ENCODE peak calls at places on chromosomes 5 and 9, in nine cellular contexts. J is IMR-90, H is Karpas-422, I is neuronal stem cell, N is hepatocyte, Z is neural progenitor cell, X is fibroblast of lung, L is astrocyte, E is mammary epithelial cell. B is an unnamed sample.

GRCh38 chr5:1542011-1542410 is 18.3 kb upstream of the LPCAT1 start:
- DNase-seq in J (no peak), H (no peak), I (no peak), N (no peak), Z (no peak), X (peak; percentile 3), L (no peak), E (no peak), B (no peak)

GRCh38 chr9:108278341-108278740 is 577.4 kb downstream of the ACTL7B start:
- DNase-seq in J (no peak), H (no peak), I (no peak), N (no peak), Z (no peak), X (no peak), L (no peak), E (no peak), B (peak; percentile 9)

GRCh38 chr5:94524841-94525697 is 93.3 kb downstream of the KIAA0825 start:
- DNase-seq in J (peak; percentile 30), H (peak; percentile 75), I (no peak), N (peak; percentile 39), Z (peak; percentile 60), X (peak; percentile 43), L (peak; percentile 34), E (peak; percentile 21), B (peak; percentile 53)

GRCh38 chr5:180558232-180558631 is 33.1 kb downstream of the SCGB3A1 start:
- DNase-seq in J (no peak), H (no peak), I (no peak), N (no peak), Z (no peak), X (no peak), L (no peak), E (no peak), B (no peak)

GRCh38 chr9:114906922-114907571 is 23.3 kb downstream of the TNFSF8 start:
- DNase-seq in J (peak; percentile 61), H (peak; percentile 87), I (peak; percentile 51), N (peak; percentile 72), Z (peak; percentile 74), X (peak; percentile 39), L (peak; percentile 19), E (peak; percentile 48), B (peak; percentile 58)

GRCh38 chr5:9358961-9359686 is 186.8 kb downstream of the SEMA5A start:
- DNase-seq in J (peak; percentile 88), H (no peak), I (no peak), N (no peak), Z (no peak), X (peak; percentile 94), L (peak; percentile 93), E (peak; percentile 48), B (peak; percentile 71)

GRCh38 chr5:35904443-35905132 is 33.8 kb downstream of the CAPSL start:
- DNase-seq in J (no peak), H (no peak), I (no peak), N (no peak), Z (no peak), X (no peak), L (no peak), E (no peak), B (no peak)

GRCh38 chr5:158058208-158058607 is 199.3 kb upstream of the CLINT1 start:
- DNase-seq in J (no peak), H (no peak), I (no peak), N (no peak), Z (no peak), X (no peak), L (no peak), E (peak; percentile 53), B (peak; percentile 75)

GRCh38 chr5:133236541-133236951 is 184.7 kb downstream of the HSPA4 start:
- DNase-seq in J (no peak), H (no peak), I (no peak), N (no peak), Z (no peak), X (no peak), L (no peak), E (no peak), B (no peak)

GRCh38 chr9:130518943-130519772 is 60.2 kb upstream of the FUBP3 start:
- DNase-seq in J (no peak), H (no peak), I (no peak), N (no peak), Z (no peak), X (no peak), L (no peak), E (no peak), B (no peak)

GRCh38 chr5:151619812-151620462 is 28.8 kb upstream of the FAT2 start:
- DNase-seq in J (no peak), H (no peak), I (peak; percentile 48), N (no peak), Z (peak; percentile 82), X (no peak), L (no peak), E (peak; percentile 98), B (peak; percentile 68)

GRCh38 chr9:93949694-93950449 is 5.3 kb downstream of the BARX1 start:
- DNase-seq in J (no peak), H (no peak), I (no peak), N (no peak), Z (peak; percentile 43), X (no peak), L (no peak), E (peak; percentile 43), B (peak; percentile 34)

GRCh38 chr9:68454579-68455334 is 85.9 kb downstream of the TMEM252 start:
- DNase-seq in J (no peak), H (no peak), I (no peak), N (no peak), Z (no peak), X (no peak), L (no peak), E (no peak), B (no peak)

GRCh38 chr5:34957857-34958690 is 28.7 kb downstream of the DNAJC21 start:
- DNase-seq in J (peak; percentile 36), H (peak; percentile 63), I (peak; percentile 2), N (peak; percentile 54), Z (peak; percentile 46), X (peak; percentile 11), L (no peak), E (no peak), B (peak; percentile 56)

GRCh38 chr5:83444445-83444844 is 27.1 kb upstream of the VCAN start:
- DNase-seq in J (no peak), H (no peak), I (no peak), N (no peak), Z (no peak), X (no peak), L (no peak), E (no peak), B (no peak)

GRCh38 chr5:172688735-172689572 is 47.9 kb downstream of the NEURL1B start:
- DNase-seq in J (peak; percentile 11), H (no peak), I (no peak), N (peak; percentile 54), Z (no peak), X (no peak), L (no peak), E (peak; percentile 9), B (peak; percentile 63)

GRCh38 chr5:149282027-149282965 is 10.6 kb downstream of the AFAP1L1 start:
- DNase-seq in J (no peak), H (no peak), I (no peak), N (no peak), Z (no peak), X (no peak), L (no peak), E (no peak), B (no peak)
- H3K27ac ChIP-seq in J (no peak overlapping the region), H (no peak overlapping the region), I (no peak overlapping the region), N (no peak overlapping the region), Z (no peak overlapping the region), X (no peak overlapping the region), L (no peak overlapping the region), E (no peak overlapping the region), B (no peak overlapping the region)

GRCh38 chr5:168681556-168682183 is 102.5 kb upstream of the PANK3 start:
- DNase-seq in J (peak; percentile 57), H (no peak), I (no peak), N (peak; percentile 60), Z (peak; percentile 9), X (peak; percentile 66), L (peak; percentile 54), E (peak; percentile 27), B (no peak)
- H2AFZ ChIP-seq in J (peak overlapping the region; percentile 12), H (no peak overlapping the region), I (no peak overlapping the region), N (no peak overlapping the region), Z (no peak overlapping the region), X (no peak overlapping the region), L (peak overlapping the region; percentile 34), E (no peak overlapping the region), B (no peak overlapping the region)

GRCh38 chr5:140041492-140042421 is 1.3 kb downstream of the NRG2 start:
- DNase-seq in J (peak; percentile 12), H (no peak), I (no peak), N (peak; percentile 15), Z (peak; percentile 64), X (peak; percentile 40), L (peak; percentile 16), E (peak; percentile 66), B (peak; percentile 87)

GRCh38 chr5:140041099-140041491 is 2.0 kb downstream of the NRG2 start:
- DNase-seq in J (no peak), H (no peak), I (no peak), N (no peak), Z (no peak), X (no peak), L (no peak), E (no peak), B (peak; percentile 15)

GRCh38 chr5:140038373-140038957 is 4.6 kb downstream of the NRG2 start:
- DNase-seq in J (peak; percentile 50), H (no peak), I (peak; percentile 73), N (no peak), Z (peak; percentile 83), X (peak; percentile 18), L (no peak), E (peak; percentile 20), B (no peak)

GRCh38 chr5:140039561-140039960 is 3.5 kb downstream of the NRG2 start:
- DNase-seq in J (no peak), H (no peak), I (no peak), N (no peak), Z (no peak), X (no peak), L (no peak), E (peak; percentile 80), B (no peak)

DNA sequence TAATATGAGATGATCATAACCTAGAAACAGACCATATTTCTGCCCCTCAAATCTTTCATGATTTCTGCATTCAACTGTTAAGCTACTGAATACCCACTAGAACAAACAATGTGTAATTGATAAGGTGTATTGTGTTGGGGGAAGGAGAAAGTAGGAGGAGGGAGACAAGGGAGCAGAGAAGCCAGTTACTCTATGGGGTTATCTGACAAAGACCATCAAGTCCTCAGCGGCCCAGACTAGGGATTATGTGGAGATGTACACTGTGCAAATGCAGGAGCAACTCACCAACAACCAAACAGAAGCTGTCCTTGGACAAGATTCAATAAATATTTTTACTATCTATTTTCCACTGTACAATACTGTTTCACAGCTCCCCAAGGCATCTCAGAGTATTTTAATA is 2.7 kb downstream of the NRG2 start:
- DNase-seq in J (no peak), H (no peak), I (no peak), N (no peak), Z (no peak), X (no peak), L (no peak), E (no peak), B (no peak)
- H3K27ac ChIP-seq in J (no peak overlapping the region), H (no peak overlapping the region), I (no peak overlapping the region), N (no peak overlapping the region), Z (no peak overlapping the region), X (no peak overlapping the region), L (no peak overlapping the region), E (no peak overlapping the region), B (no peak overlapping the region)

DNA sequence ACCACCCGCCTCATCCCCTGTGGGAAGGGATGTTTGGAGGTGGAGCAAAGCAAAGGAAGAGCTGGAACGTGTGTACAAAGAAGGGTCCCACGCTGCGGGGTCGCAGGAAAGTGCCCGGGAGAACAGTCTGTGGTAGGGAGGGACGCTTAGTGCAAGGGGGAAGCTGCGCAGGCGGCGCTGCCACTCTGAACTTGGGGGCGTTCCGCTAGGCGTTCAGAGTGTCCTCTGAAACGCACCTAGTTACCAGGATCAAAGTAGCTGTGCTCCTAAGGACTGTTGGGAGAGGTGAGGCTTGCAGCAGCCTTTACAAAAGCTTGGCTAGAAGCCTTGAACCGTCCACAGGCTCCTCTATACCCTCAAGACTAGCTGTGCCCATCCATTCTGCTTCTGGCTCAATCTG is 29.3 kb upstream of the PDE8B start:
- DNase-seq in J (no peak), H (no peak), I (no peak), N (peak; percentile 8), Z (peak; percentile 34), X (no peak), L (no peak), E (no peak), B (no peak)
- H2AFZ ChIP-seq in J (no peak overlapping the region), H (no peak overlapping the region), I (peak overlapping the region; percentile 9), N (no peak overlapping the region), Z (no peak overlapping the region), X (no peak overlapping the region), L (peak overlapping the region; percentile 41), E (no peak overlapping the region), B (no peak overlapping the region)